ENCODE peak calls at places on chromosome 11, in nine cellular contexts. P is kidney glomerular epithelial cell; B is nephron progenitor cell; I is DMS 273 treated with DMSO at 0.1 percent for 48 hours; O is amniotic stem cell; R is effector memory CD4-positive, alpha-beta T cell; Z is activated T-cell treated with anti-CD3 and anti-CD28 coated beads, Interleukin-2, amount 50 U/mL, for 72 hours; W is AG10803; K is GM10248. M is an unnamed sample.

GRCh38 chr11:820655-821512 is 2.2 kb downstream of the PNPLA2 start:
- DNase-seq in R (no peak), K (no peak), P (peak; percentile 47), O (peak; percentile 32), I (no peak), Z (no peak), B (no peak), W (peak; percentile 81), M (peak; percentile 79)

GRCh38 chr11:16356751-16357365 is 512 bp upstream of the SOX6 start:
- DNase-seq in I (no peak), O (no peak), Z (no peak), R (no peak), K (no peak), B (no peak), P (no peak), W (peak; percentile 22), M (no peak)

GRCh38 chr11:90836031-90836430 is 613.2 kb upstream of the CHORDC1 start:
- DNase-seq in Z (no peak), O (no peak), B (no peak), W (no peak), P (no peak), I (no peak), R (no peak), K (no peak), M (no peak)

GRCh38 chr11:63614136-63614664 is at the start of gene PLAAT3:
- DNase-seq in I (peak; percentile 23), P (peak; percentile 43), K (peak; percentile 75), B (peak; percentile 58), W (peak; percentile 37), Z (peak; percentile 55), O (no peak), R (peak; percentile 17), M (peak; percentile 77)

GRCh38 chr11:2647953-2648352 is 51.8 kb downstream of the KCNQ1OT1 start:
- DNase-seq in B (no peak), I (no peak), Z (no peak), R (no peak), K (no peak), P (no peak), O (no peak), W (no peak), M (no peak)

GRCh38 chr11:134660416-134660815 is 248.4 kb upstream of the B3GAT1 start:
- DNase-seq in I (no peak), B (no peak), Z (no peak), R (no peak), K (no peak), P (no peak), O (no peak), W (no peak), M (no peak)

GRCh38 chr11:36035454-36035853 is 91.6 kb downstream of the LDLRAD3 start:
- DNase-seq in W (no peak), K (no peak), I (no peak), B (no peak), R (no peak), Z (no peak), P (no peak), O (no peak), M (no peak)

GRCh38 chr11:60924110-60924905 is at the start of gene TMEM132A:
- DNase-seq in O (peak; percentile 28), I (peak; percentile 51), K (peak; percentile 71), B (peak; percentile 84), W (peak; percentile 60), P (peak; percentile 66), Z (peak; percentile 19), R (no peak), M (peak; percentile 78)

GRCh38 chr11:17405232-17406005 is 17.0 kb upstream of the KCNJ11 start:
- DNase-seq in R (no peak), O (no peak), W (peak; percentile 70), Z (no peak), K (no peak), P (peak; percentile 51), B (peak; percentile 37), I (no peak), M (no peak)

GRCh38 chr11:119380160-119380815 is 1.2 kb downstream of the USP2 start:
- DNase-seq in K (no peak), O (no peak), R (no peak), B (no peak), Z (no peak), P (no peak), W (no peak), I (no peak), M (no peak)

GRCh38 chr11:14357843-14358728 is 897 bp downstream of the RRAS2 start:
- DNase-seq in O (peak; percentile 36), B (peak; percentile 83), Z (peak; percentile 50), P (peak; percentile 71), K (peak; percentile 43), W (peak; percentile 68), R (peak; percentile 7), I (no peak), M (peak; percentile 63)

M was measured in PC-9.